ENCODE peak calls at places on chromosomes 1 and 21, in eight cellular contexts. One of them, this sample, is unnamed.

GRCh38 chr21:26840912-26841311 is 4.3 kb downstream of the ADAMTS1 start:
- DNase-seq in stimulated activated CD4-positive, alpha-beta T cell treated with anti-CD3 and anti-CD28 coated beads, Interleukin-15, amount 100 ng/mL, for 1 hour: no peak
- DNase-seq in glomerular endothelial cell: peak
- DNase-seq in fibroblast of lung: peak
- DNase-seq in psoas muscle: peak
- DNase-seq in NCI-H510A: no peak
- DNase-seq in progenitor cell of endocrine pancreas: no peak
- DNase-seq in H7: no peak
- DNase-seq in this sample: peak

GRCh38 chr1:32266926-32267645 is 16.0 kb downstream of the LCK start:
- DNase-seq in stimulated activated CD4-positive, alpha-beta T cell treated with anti-CD3 and anti-CD28 coated beads, Interleukin-15, amount 100 ng/mL, for 1 hour: no peak
- DNase-seq in glomerular endothelial cell: peak
- DNase-seq in fibroblast of lung: peak
- DNase-seq in psoas muscle: no peak
- DNase-seq in NCI-H510A: no peak
- DNase-seq in progenitor cell of endocrine pancreas: no peak
- DNase-seq in H7: no peak
- DNase-seq in this sample: no peak

GRCh38 chr1:244196890-244197289 is 145.8 kb downstream of the ZBTB18 start:
- DNase-seq in stimulated activated CD4-positive, alpha-beta T cell treated with anti-CD3 and anti-CD28 coated beads, Interleukin-15, amount 100 ng/mL, for 1 hour: no peak
- DNase-seq in glomerular endothelial cell: no peak
- DNase-seq in fibroblast of lung: no peak
- DNase-seq in psoas muscle: no peak
- DNase-seq in NCI-H510A: no peak
- DNase-seq in progenitor cell of endocrine pancreas: no peak
- DNase-seq in H7: no peak
- DNase-seq in this sample: no peak

GRCh38 chr1:207018707-207019106 is 13.8 kb downstream of the C1orf116 start:
- DNase-seq in stimulated activated CD4-positive, alpha-beta T cell treated with anti-CD3 and anti-CD28 coated beads, Interleukin-15, amount 100 ng/mL, for 1 hour: no peak
- DNase-seq in glomerular endothelial cell: no peak
- DNase-seq in fibroblast of lung: no peak
- DNase-seq in psoas muscle: no peak
- DNase-seq in NCI-H510A: no peak
- DNase-seq in progenitor cell of endocrine pancreas: no peak
- DNase-seq in H7: no peak
- DNase-seq in this sample: no peak

GRCh38 chr1:224458296-224458695 is 23.7 kb upstream of the WDR26 start:
- DNase-seq in stimulated activated CD4-positive, alpha-beta T cell treated with anti-CD3 and anti-CD28 coated beads, Interleukin-15, amount 100 ng/mL, for 1 hour: no peak
- DNase-seq in glomerular endothelial cell: no peak
- DNase-seq in fibroblast of lung: no peak
- DNase-seq in psoas muscle: no peak
- DNase-seq in NCI-H510A: no peak
- DNase-seq in progenitor cell of endocrine pancreas: no peak
- DNase-seq in H7: no peak
- DNase-seq in this sample: no peak

GRCh38 chr1:198620951-198621824 is 17.7 kb upstream of the PTPRC start:
- DNase-seq in stimulated activated CD4-positive, alpha-beta T cell treated with anti-CD3 and anti-CD28 coated beads, Interleukin-15, amount 100 ng/mL, for 1 hour: peak
- DNase-seq in glomerular endothelial cell: no peak
- DNase-seq in fibroblast of lung: no peak
- DNase-seq in psoas muscle: no peak
- DNase-seq in NCI-H510A: no peak
- DNase-seq in progenitor cell of endocrine pancreas: no peak
- DNase-seq in H7: no peak
- DNase-seq in this sample: no peak

GRCh38 chr1:209062081-209062480 is 521.4 kb upstream of the CAMK1G start:
- DNase-seq in stimulated activated CD4-positive, alpha-beta T cell treated with anti-CD3 and anti-CD28 coated beads, Interleukin-15, amount 100 ng/mL, for 1 hour: no peak
- DNase-seq in glomerular endothelial cell: no peak
- DNase-seq in fibroblast of lung: no peak
- DNase-seq in psoas muscle: no peak
- DNase-seq in NCI-H510A: no peak
- DNase-seq in progenitor cell of endocrine pancreas: no peak
- DNase-seq in H7: no peak
- DNase-seq in this sample: no peak

GRCh38 chr1:150282558-150282958 is 204 bp downstream of the CIART start:
- DNase-seq in stimulated activated CD4-positive, alpha-beta T cell treated with anti-CD3 and anti-CD28 coated beads, Interleukin-15, amount 100 ng/mL, for 1 hour: no peak
- DNase-seq in glomerular endothelial cell: no peak
- DNase-seq in fibroblast of lung: no peak
- DNase-seq in psoas muscle: no peak
- DNase-seq in NCI-H510A: peak
- DNase-seq in progenitor cell of endocrine pancreas: no peak
- DNase-seq in H7: no peak
- DNase-seq in this sample: no peak

GRCh38 chr1:26761217-26761616 is 26.5 kb upstream of the PIGV start:
- DNase-seq in stimulated activated CD4-positive, alpha-beta T cell treated with anti-CD3 and anti-CD28 coated beads, Interleukin-15, amount 100 ng/mL, for 1 hour: no peak
- DNase-seq in glomerular endothelial cell: no peak
- DNase-seq in fibroblast of lung: no peak
- DNase-seq in psoas muscle: no peak
- DNase-seq in NCI-H510A: no peak
- DNase-seq in progenitor cell of endocrine pancreas: no peak
- DNase-seq in H7: no peak
- DNase-seq in this sample: no peak

GRCh38 chr1:238653693-238654321 is 732.6 kb upstream of the CHRM3 start:
- DNase-seq in stimulated activated CD4-positive, alpha-beta T cell treated with anti-CD3 and anti-CD28 coated beads, Interleukin-15, amount 100 ng/mL, for 1 hour: no peak
- DNase-seq in glomerular endothelial cell: no peak
- DNase-seq in fibroblast of lung: peak
- DNase-seq in psoas muscle: no peak
- DNase-seq in NCI-H510A: no peak
- DNase-seq in progenitor cell of endocrine pancreas: no peak
- DNase-seq in H7: no peak
- DNase-seq in this sample: no peak

GRCh38 chr1:25247829-25248754 is 838 bp upstream of the RSRP1 start:
- DNase-seq in stimulated activated CD4-positive, alpha-beta T cell treated with anti-CD3 and anti-CD28 coated beads, Interleukin-15, amount 100 ng/mL, for 1 hour: no peak
- DNase-seq in glomerular endothelial cell: no peak
- DNase-seq in fibroblast of lung: no peak
- DNase-seq in psoas muscle: no peak
- DNase-seq in NCI-H510A: peak
- DNase-seq in progenitor cell of endocrine pancreas: no peak
- DNase-seq in H7: no peak
- DNase-seq in this sample: no peak

GRCh38 chr1:88175631-88176226 is 508.3 kb upstream of the PKN2 start:
- DNase-seq in stimulated activated CD4-positive, alpha-beta T cell treated with anti-CD3 and anti-CD28 coated beads, Interleukin-15, amount 100 ng/mL, for 1 hour: no peak
- DNase-seq in glomerular endothelial cell: no peak
- DNase-seq in fibroblast of lung: no peak
- DNase-seq in psoas muscle: no peak
- DNase-seq in NCI-H510A: no peak
- DNase-seq in progenitor cell of endocrine pancreas: no peak
- DNase-seq in H7: no peak
- DNase-seq in this sample: no peak

GRCh38 chr1:10456079-10456478 is 6.2 kb downstream of the CORT start:
- DNase-seq in stimulated activated CD4-positive, alpha-beta T cell treated with anti-CD3 and anti-CD28 coated beads, Interleukin-15, amount 100 ng/mL, for 1 hour: no peak
- DNase-seq in glomerular endothelial cell: no peak
- DNase-seq in fibroblast of lung: no peak
- DNase-seq in psoas muscle: no peak
- DNase-seq in NCI-H510A: no peak
- DNase-seq in progenitor cell of endocrine pancreas: no peak
- DNase-seq in H7: peak
- DNase-seq in this sample: no peak

GRCh38 chr1:218324226-218324580 is 20.9 kb upstream of the TGFB2 start:
- DNase-seq in stimulated activated CD4-positive, alpha-beta T cell treated with anti-CD3 and anti-CD28 coated beads, Interleukin-15, amount 100 ng/mL, for 1 hour: no peak
- DNase-seq in glomerular endothelial cell: no peak
- DNase-seq in fibroblast of lung: no peak
- DNase-seq in psoas muscle: no peak
- DNase-seq in NCI-H510A: no peak
- DNase-seq in progenitor cell of endocrine pancreas: no peak
- DNase-seq in H7: no peak
- DNase-seq in this sample: no peak

GRCh38 chr1:94043738-94044289 is 77.1 kb downstream of the ABCA4 start:
- DNase-seq in stimulated activated CD4-positive, alpha-beta T cell treated with anti-CD3 and anti-CD28 coated beads, Interleukin-15, amount 100 ng/mL, for 1 hour: no peak
- DNase-seq in glomerular endothelial cell: no peak
- DNase-seq in fibroblast of lung: no peak
- DNase-seq in psoas muscle: no peak
- DNase-seq in NCI-H510A: no peak
- DNase-seq in progenitor cell of endocrine pancreas: no peak
- DNase-seq in H7: no peak
- DNase-seq in this sample: no peak

GRCh38 chr1:13812456-13813397 is 112.7 kb downstream of the PRDM2 start:
- DNase-seq in stimulated activated CD4-positive, alpha-beta T cell treated with anti-CD3 and anti-CD28 coated beads, Interleukin-15, amount 100 ng/mL, for 1 hour: no peak
- DNase-seq in glomerular endothelial cell: no peak
- DNase-seq in fibroblast of lung: no peak
- DNase-seq in psoas muscle: no peak
- DNase-seq in NCI-H510A: no peak
- DNase-seq in progenitor cell of endocrine pancreas: no peak
- DNase-seq in H7: no peak
- DNase-seq in this sample: no peak

GRCh38 chr1:54481201-54481884 is 66.7 kb upstream of the ACOT11 start:
- DNase-seq in stimulated activated CD4-positive, alpha-beta T cell treated with anti-CD3 and anti-CD28 coated beads, Interleukin-15, amount 100 ng/mL, for 1 hour: no peak
- DNase-seq in glomerular endothelial cell: no peak
- DNase-seq in fibroblast of lung: no peak
- DNase-seq in psoas muscle: no peak
- DNase-seq in NCI-H510A: no peak
- DNase-seq in progenitor cell of endocrine pancreas: no peak
- DNase-seq in H7: no peak
- DNase-seq in this sample: no peak

GRCh38 chr21:37368536-37369279 is 2.1 kb downstream of the DYRK1A start:
- DNase-seq in stimulated activated CD4-positive, alpha-beta T cell treated with anti-CD3 and anti-CD28 coated beads, Interleukin-15, amount 100 ng/mL, for 1 hour: no peak
- DNase-seq in glomerular endothelial cell: no peak
- DNase-seq in fibroblast of lung: peak
- DNase-seq in psoas muscle: no peak
- DNase-seq in NCI-H510A: no peak
- DNase-seq in progenitor cell of endocrine pancreas: no peak
- DNase-seq in H7: no peak
- DNase-seq in this sample: peak

GRCh38 chr1:40774266-40774998 is 9.2 kb upstream of the KCNQ4 start:
- DNase-seq in stimulated activated CD4-positive, alpha-beta T cell treated with anti-CD3 and anti-CD28 coated beads, Interleukin-15, amount 100 ng/mL, for 1 hour: peak
- DNase-seq in glomerular endothelial cell: no peak
- DNase-seq in fibroblast of lung: peak
- DNase-seq in psoas muscle: no peak
- DNase-seq in NCI-H510A: peak
- DNase-seq in progenitor cell of endocrine pancreas: peak
- DNase-seq in H7: peak
- DNase-seq in this sample: no peak

GRCh38 chr1:236013330-236013729 is 51.6 kb downstream of the NID1 start:
- DNase-seq in stimulated activated CD4-positive, alpha-beta T cell treated with anti-CD3 and anti-CD28 coated beads, Interleukin-15, amount 100 ng/mL, for 1 hour: no peak
- DNase-seq in glomerular endothelial cell: no peak
- DNase-seq in fibroblast of lung: no peak
- DNase-seq in psoas muscle: no peak
- DNase-seq in NCI-H510A: no peak
- DNase-seq in progenitor cell of endocrine pancreas: no peak
- DNase-seq in H7: no peak
- DNase-seq in this sample: no peak

GRCh38 chr1:214378492-214378891 is 97.5 kb downstream of the SMYD2 start:
- DNase-seq in stimulated activated CD4-positive, alpha-beta T cell treated with anti-CD3 and anti-CD28 coated beads, Interleukin-15, amount 100 ng/mL, for 1 hour: no peak
- DNase-seq in glomerular endothelial cell: no peak
- DNase-seq in fibroblast of lung: no peak
- DNase-seq in psoas muscle: no peak
- DNase-seq in NCI-H510A: no peak
- DNase-seq in progenitor cell of endocrine pancreas: no peak
- DNase-seq in H7: no peak
- DNase-seq in this sample: no peak

GRCh38 chr1:12168451-12169160 is 1.8 kb downstream of the TNFRSF1B start:
- DNase-seq in stimulated activated CD4-positive, alpha-beta T cell treated with anti-CD3 and anti-CD28 coated beads, Interleukin-15, amount 100 ng/mL, for 1 hour: no peak
- DNase-seq in glomerular endothelial cell: no peak
- DNase-seq in fibroblast of lung: no peak
- DNase-seq in psoas muscle: no peak
- DNase-seq in NCI-H510A: no peak
- DNase-seq in progenitor cell of endocrine pancreas: no peak
- DNase-seq in H7: no peak
- DNase-seq in this sample: no peak

GRCh38 chr1:97034651-97035050 is 313.1 kb downstream of the PTBP2 start:
- DNase-seq in stimulated activated CD4-positive, alpha-beta T cell treated with anti-CD3 and anti-CD28 coated beads, Interleukin-15, amount 100 ng/mL, for 1 hour: no peak
- DNase-seq in glomerular endothelial cell: no peak
- DNase-seq in fibroblast of lung: no peak
- DNase-seq in psoas muscle: no peak
- DNase-seq in NCI-H510A: no peak
- DNase-seq in progenitor cell of endocrine pancreas: no peak
- DNase-seq in H7: no peak
- DNase-seq in this sample: no peak

GRCh38 chr1:100152271-100152670 is 19.3 kb downstream of the TRMT13 start:
- DNase-seq in stimulated activated CD4-positive, alpha-beta T cell treated with anti-CD3 and anti-CD28 coated beads, Interleukin-15, amount 100 ng/mL, for 1 hour: no peak
- DNase-seq in glomerular endothelial cell: no peak
- DNase-seq in fibroblast of lung: no peak
- DNase-seq in psoas muscle: no peak
- DNase-seq in NCI-H510A: no peak
- DNase-seq in progenitor cell of endocrine pancreas: no peak
- DNase-seq in H7: no peak
- DNase-seq in this sample: no peak

GRCh38 chr21:31364265-31364945 is 20.3 kb upstream of the TIAM1 start:
- DNase-seq in stimulated activated CD4-positive, alpha-beta T cell treated with anti-CD3 and anti-CD28 coated beads, Interleukin-15, amount 100 ng/mL, for 1 hour: no peak
- DNase-seq in glomerular endothelial cell: no peak
- DNase-seq in fibroblast of lung: no peak
- DNase-seq in psoas muscle: no peak
- DNase-seq in NCI-H510A: no peak
- DNase-seq in progenitor cell of endocrine pancreas: no peak
- DNase-seq in H7: no peak
- DNase-seq in this sample: no peak

GRCh38 chr1:226937940-226938725 is 2.0 kb upstream of the COQ8A start:
- DNase-seq in stimulated activated CD4-positive, alpha-beta T cell treated with anti-CD3 and anti-CD28 coated beads, Interleukin-15, amount 100 ng/mL, for 1 hour: no peak
- DNase-seq in glomerular endothelial cell: no peak
- DNase-seq in fibroblast of lung: no peak
- DNase-seq in psoas muscle: no peak
- DNase-seq in NCI-H510A: no peak
- DNase-seq in progenitor cell of endocrine pancreas: no peak
- DNase-seq in H7: no peak
- DNase-seq in this sample: no peak

This sample was measured in NCI-H524.